ENCODE peak calls at places on chromosome 11, in seven cellular contexts. C, S, M, G, E, Y and K are unnamed samples.

GRCh38 chr11:1652778-1653540 is 23.4 kb downstream of the KRTAP5-5 start:
- DNase-seq in C (peak; percentile 52), S (peak; percentile 84), M (peak; percentile 71), G (peak; percentile 77), E (peak; percentile 22), Y (no peak), K (peak; percentile 90)

GRCh38 chr11:20031155-20032001 is 128.9 kb downstream of the DBX1 start:
- DNase-seq in C (no peak), S (no peak), M (no peak), G (no peak), E (peak; percentile 98), Y (peak; percentile 73), K (no peak)

GRCh38 chr11:27210509-27210908 is 152.5 kb downstream of the CCDC34 start:
- DNase-seq in C (no peak), S (no peak), M (no peak), G (no peak), E (no peak), Y (no peak), K (no peak)

GRCh38 chr11:106997241-106997640 is 21.0 kb downstream of the GUCY1A2 start:
- DNase-seq in C (no peak), S (no peak), M (no peak), G (no peak), E (no peak), Y (no peak), K (no peak)

GRCh38 chr11:105224859-105225258 is 85.3 kb upstream of the CARD18 start:
- DNase-seq in C (peak; percentile 27), S (no peak), M (no peak), G (peak; percentile 18), E (no peak), Y (peak; percentile 74), K (no peak)

GRCh38 chr11:61041755-61042518 is 60.4 kb upstream of the CD5 start:
- DNase-seq in C (peak; percentile 4), S (no peak), M (no peak), G (peak; percentile 21), E (peak; percentile 17), Y (peak; percentile 8), K (no peak)

GRCh38 chr11:122367809-122368231 is 251.8 kb upstream of the BLID start:
- DNase-seq in C (peak; percentile 74), S (peak; percentile 67), M (no peak), G (peak; percentile 70), E (peak; percentile 83), Y (peak; percentile 81), K (no peak)

GRCh38 chr11:30445056-30445455 is 122.2 kb downstream of the ARL14EP start:
- DNase-seq in C (no peak), S (no peak), M (no peak), G (no peak), E (no peak), Y (no peak), K (no peak)

GRCh38 chr11:44104472-44105294 is 9.2 kb downstream of the EXT2 start:
- DNase-seq in C (peak; percentile 2), S (no peak), M (no peak), G (no peak), E (no peak), Y (no peak), K (no peak)

GRCh38 chr11:134170177-134170908 is 53.4 kb downstream of the NCAPD3 start:
- DNase-seq in C (no peak), S (no peak), M (no peak), G (no peak), E (no peak), Y (no peak), K (no peak)

GRCh38 chr11:9716275-9717039 is 52.6 kb downstream of the SWAP70 start:
- DNase-seq in C (peak; percentile 63), S (no peak), M (no peak), G (no peak), E (peak; percentile 92), Y (peak; percentile 63), K (no peak)

GRCh38 chr11:93209476-93209875 is 11.7 kb upstream of the SLC36A4 start:
- DNase-seq in C (no peak), S (no peak), M (no peak), G (no peak), E (no peak), Y (no peak), K (no peak)

GRCh38 chr11:130601764-130602163 is 153.3 kb downstream of the ADAMTS15 start:
- DNase-seq in C (no peak), S (no peak), M (no peak), G (no peak), E (no peak), Y (no peak), K (no peak)

GRCh38 chr11:72038491-72038890 is 39.8 kb downstream of the IL18BP start:
- DNase-seq in C (peak; percentile 65), S (peak; percentile 94), M (no peak), G (peak; percentile 67), E (peak; percentile 75), Y (no peak), K (no peak)

GRCh38 chr11:123231263-123231662 is 36.2 kb upstream of the CLMP start:
- DNase-seq in C (no peak), S (no peak), M (no peak), G (no peak), E (peak; percentile 35), Y (no peak), K (no peak)

GRCh38 chr11:44600739-44601416 is 35.4 kb downstream of the CD82 start:
- DNase-seq in C (no peak), S (no peak), M (no peak), G (no peak), E (no peak), Y (no peak), K (no peak)

GRCh38 chr11:125960771-125961170 is 14.9 kb downstream of the VSIG10L2 start:
- DNase-seq in C (no peak), S (no peak), M (no peak), G (no peak), E (no peak), Y (no peak), K (no peak)

GRCh38 chr11:74520316-74520715 is 26.8 kb upstream of the LIPT2 start:
- DNase-seq in C (no peak), S (no peak), M (no peak), G (no peak), E (no peak), Y (no peak), K (no peak)

GRCh38 chr11:66971483-66971882 is 3.6 kb upstream of the C11orf86 start:
- DNase-seq in C (no peak), S (no peak), M (no peak), G (no peak), E (no peak), Y (no peak), K (no peak)

GRCh38 chr11:117587416-117587815 is 209.6 kb downstream of the DSCAML1 start:
- DNase-seq in C (no peak), S (peak; percentile 43), M (no peak), G (no peak), E (no peak), Y (no peak), K (no peak)

GRCh38 chr11:71179877-71180276 is 72.5 kb downstream of the SHANK2 start:
- DNase-seq in C (no peak), S (peak; percentile 29), M (no peak), G (no peak), E (no peak), Y (peak; percentile 68), K (no peak)

GRCh38 chr11:121733858-121734257 is 281.1 kb upstream of the SORL1-AS1 start:
- DNase-seq in C (no peak), S (no peak), M (no peak), G (no peak), E (no peak), Y (no peak), K (no peak)

DNA sequence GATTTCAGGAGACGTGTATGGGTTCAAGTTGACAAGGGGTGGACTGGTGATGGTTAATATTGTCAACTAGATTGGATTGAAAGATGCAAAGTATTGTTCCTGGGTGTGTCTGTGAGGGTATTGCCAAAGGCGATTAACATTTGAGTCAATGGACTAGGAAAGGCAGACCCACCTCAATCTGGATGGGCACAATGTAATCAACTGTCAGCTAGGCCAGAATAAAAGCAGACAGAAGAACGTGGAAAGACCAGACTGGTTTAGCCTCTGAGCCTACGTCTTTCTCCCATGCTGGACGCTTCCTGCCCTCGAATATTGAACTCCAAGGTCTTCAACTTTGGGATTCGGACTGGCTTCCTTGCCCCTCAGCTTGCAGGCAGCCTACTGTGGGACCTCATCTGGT is 1.7 kb upstream of the YPEL4 start:
- DNase-seq in C (no peak), S (no peak), M (no peak), G (no peak), E (no peak), Y (no peak), K (no peak)
- TF ChIP-seq CTCF in C (no peak), S (no peak), M (no peak), G (no peak), E (no peak), Y (no peak), K (no peak)

GRCh38 chr11:77473801-77474508 is at the start of gene PAK1:
- DNase-seq in C (peak; percentile 83), S (peak; percentile 93), M (peak; percentile 87), G (peak; percentile 92), E (peak; percentile 85), Y (peak; percentile 77), K (peak; percentile 92)
- TF ChIP-seq CTCF in C (no peak), S (no peak), M (no peak), G (peak; percentile 31), E (no peak), Y (peak; percentile 44), K (peak; percentile 33)

GRCh38 chr11:132942611-132943324 is 589.5 kb downstream of the OPCML start:
- DNase-seq in C (no peak), S (no peak), M (no peak), G (no peak), E (no peak), Y (no peak), K (no peak)
- TF ChIP-seq CTCF in C (no peak), S (no peak), M (no peak), G (no peak), E (peak; percentile 6), Y (no peak), K (peak; percentile 61)

DNA sequence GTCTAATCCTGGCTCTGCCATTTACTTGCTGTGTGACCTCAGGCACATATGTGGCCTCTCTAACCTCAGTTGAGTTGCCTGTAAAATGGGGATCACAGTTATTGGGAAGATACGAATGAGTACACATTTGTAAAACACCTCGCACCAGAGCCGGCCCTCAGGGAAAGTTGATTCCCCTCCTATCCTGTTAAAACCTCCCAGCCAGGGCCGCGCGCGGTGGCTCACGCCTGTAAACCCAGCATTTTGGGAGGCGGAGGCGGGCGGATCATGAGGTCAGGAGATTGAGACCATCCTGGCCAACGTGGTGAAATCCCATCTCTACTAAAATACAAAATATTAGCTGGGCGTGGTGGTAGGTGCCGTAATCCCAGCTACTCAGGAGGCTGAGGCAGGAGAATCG is 7.8 kb upstream of the MYBPC3 start:
- DNase-seq in C (no peak), S (no peak), M (no peak), G (no peak), E (no peak), Y (no peak), K (no peak)
- TF ChIP-seq CTCF in C (no peak), S (no peak), M (no peak), G (no peak), E (no peak), Y (no peak), K (no peak)